ENCODE peak calls at places on chromosomes 1 and 21, in six cellular contexts. O is fibroblast of the aortic adventitia, I is lower lobe of right lung, X is heart left ventricle, Z is HCT116, N is AG04450. R is an unnamed sample.

GRCh38 chr1:197448390-197448789 is 180.3 kb downstream of the CRB1 start:
- DNase-seq in O (no peak), I (no peak), X (no peak), Z (no peak), N (no peak), R (no peak)

GRCh38 chr1:156511656-156512055 is 11.1 kb upstream of the MEF2D start:
- DNase-seq in O (no peak), I (no peak), X (no peak), Z (no peak), N (no peak), R (no peak)

GRCh38 chr1:178484698-178485225 is 12.0 kb downstream of the CLEC20A start:
- DNase-seq in O (no peak), I (no peak), X (no peak), Z (no peak), N (no peak), R (no peak)

GRCh38 chr1:244163861-244164562 is 112.9 kb downstream of the ZBTB18 start:
- DNase-seq in O (peak; percentile 97), I (no peak), X (peak; percentile 67), Z (peak; percentile 83), N (peak; percentile 88), R (peak; percentile 95)

GRCh38 chr1:22832414-22832786 is 121.8 kb downstream of the EPHB2 start:
- DNase-seq in O (no peak), I (no peak), X (no peak), Z (peak; percentile 80), N (peak; percentile 10), R (no peak)

GRCh38 chr1:109252893-109253802 is 3.8 kb downstream of the CELSR2 start:
- DNase-seq in O (no peak), I (no peak), X (no peak), Z (no peak), N (no peak), R (no peak)

GRCh38 chr1:54080598-54081049 is 27.2 kb downstream of the TCEANC2 start:
- DNase-seq in O (no peak), I (no peak), X (no peak), Z (no peak), N (no peak), R (no peak)

GRCh38 chr1:113929750-113930498 is 800 bp downstream of the HIPK1 start:
- DNase-seq in O (no peak), I (peak; percentile 78), X (peak; percentile 46), Z (no peak), N (no peak), R (no peak)

GRCh38 chr1:109229531-109230127 is 15.9 kb downstream of the SARS1 start:
- DNase-seq in O (no peak), I (no peak), X (no peak), Z (no peak), N (no peak), R (no peak)

GRCh38 chr1:23177438-23178380 is 9.1 kb upstream of the LUZP1 start:
- DNase-seq in O (peak; percentile 78), I (peak; percentile 80), X (peak; percentile 91), Z (no peak), N (no peak), R (no peak)

GRCh38 chr1:67700692-67701410 is 15.8 kb downstream of the GADD45A start:
- DNase-seq in O (peak; percentile 35), I (no peak), X (peak; percentile 64), Z (peak; percentile 93), N (no peak), R (no peak)

GRCh38 chr1:207070811-207071210 is 17.7 kb downstream of the PFKFB2 start:
- DNase-seq in O (no peak), I (no peak), X (no peak), Z (no peak), N (no peak), R (no peak)

GRCh38 chr1:29256979-29257804 is 20.9 kb downstream of the PTPRU start:
- DNase-seq in O (peak; percentile 69), I (no peak), X (no peak), Z (no peak), N (no peak), R (no peak)

GRCh38 chr1:211172657-211173056 is 38.7 kb upstream of the KCNH1 start:
- DNase-seq in O (no peak), I (no peak), X (no peak), Z (no peak), N (no peak), R (no peak)

GRCh38 chr1:30886710-30887428 is 21.7 kb downstream of the SDC3 start:
- DNase-seq in O (no peak), I (no peak), X (no peak), Z (no peak), N (no peak), R (no peak)

GRCh38 chr1:223815020-223815853 is 30.5 kb downstream of the TP53BP2 start:
- DNase-seq in O (no peak), I (no peak), X (no peak), Z (no peak), N (no peak), R (no peak)

GRCh38 chr1:119286587-119287181 is 81.9 kb upstream of the HAO2 start:
- DNase-seq in O (peak; percentile 31), I (no peak), X (no peak), Z (peak; percentile 31), N (no peak), R (no peak)

GRCh38 chr1:183234660-183235476 is 48.8 kb downstream of the LAMC2 start:
- DNase-seq in O (peak; percentile 99), I (no peak), X (peak; percentile 76), Z (peak; percentile 62), N (peak; percentile 83), R (peak; percentile 97)

GRCh38 chr1:24321150-24321549 is 2.0 kb downstream of the GRHL3 start:
- DNase-seq in O (no peak), I (no peak), X (no peak), Z (no peak), N (no peak), R (no peak)

GRCh38 chr1:85581138-85581801 is 709 bp downstream of the CCN1 start:
- DNase-seq in O (peak; percentile 89), I (peak; percentile 81), X (peak; percentile 78), Z (no peak), N (peak; percentile 52), R (no peak)

GRCh38 chr1:232635778-232636356 is 5.9 kb upstream of the SIPA1L2 start:
- DNase-seq in O (peak; percentile 77), I (no peak), X (no peak), Z (no peak), N (peak; percentile 45), R (no peak)

GRCh38 chr1:1937549-1938275 is 18.6 kb upstream of the TMEM52 start:
- DNase-seq in O (no peak), I (no peak), X (no peak), Z (no peak), N (no peak), R (no peak)

GRCh38 chr1:37949524-37950152 is 2.8 kb upstream of the INPP5B start:
- DNase-seq in O (no peak), I (no peak), X (no peak), Z (no peak), N (no peak), R (no peak)

GRCh38 chr1:202275061-202275770 is 66.5 kb downstream of the UBE2T start:
- DNase-seq in O (no peak), I (no peak), X (no peak), Z (no peak), N (no peak), R (no peak)

GRCh38 chr1:177432897-177433296 is 262.1 kb downstream of the BRINP2 start:
- DNase-seq in O (peak; percentile 2), I (no peak), X (no peak), Z (no peak), N (no peak), R (no peak)

GRCh38 chr1:177426533-177426932 is 255.8 kb downstream of the BRINP2 start:
- DNase-seq in O (no peak), I (no peak), X (no peak), Z (no peak), N (no peak), R (no peak)

GRCh38 chr1:177425241-177425640 is 254.5 kb downstream of the BRINP2 start:
- DNase-seq in O (no peak), I (no peak), X (no peak), Z (no peak), N (no peak), R (no peak)

GRCh38 chr1:177431123-177431522 is 260.4 kb downstream of the BRINP2 start:
- DNase-seq in O (no peak), I (no peak), X (no peak), Z (no peak), N (no peak), R (no peak)

GRCh38 chr1:177429234-177429633 is 258.5 kb downstream of the BRINP2 start:
- DNase-seq in O (no peak), I (no peak), X (no peak), Z (no peak), N (no peak), R (no peak)
- TF ChIP-seq CTCF in O (no peak), I (no peak), X (no peak), Z (no peak), N (no peak), R (no peak)

GRCh38 chr1:40133122-40133665 is 28.0 kb upstream of the RLF start:
- DNase-seq in O (no peak), I (no peak), X (no peak), Z (no peak), N (no peak), R (no peak)
- H3K4me3 ChIP-seq in O (no peak overlapping the region), I (peak overlapping the region; percentile 23), X (no peak overlapping the region), Z (no peak overlapping the region), N (peak overlapping the region; percentile 44), R (peak overlapping the region; percentile 44)

DNA sequence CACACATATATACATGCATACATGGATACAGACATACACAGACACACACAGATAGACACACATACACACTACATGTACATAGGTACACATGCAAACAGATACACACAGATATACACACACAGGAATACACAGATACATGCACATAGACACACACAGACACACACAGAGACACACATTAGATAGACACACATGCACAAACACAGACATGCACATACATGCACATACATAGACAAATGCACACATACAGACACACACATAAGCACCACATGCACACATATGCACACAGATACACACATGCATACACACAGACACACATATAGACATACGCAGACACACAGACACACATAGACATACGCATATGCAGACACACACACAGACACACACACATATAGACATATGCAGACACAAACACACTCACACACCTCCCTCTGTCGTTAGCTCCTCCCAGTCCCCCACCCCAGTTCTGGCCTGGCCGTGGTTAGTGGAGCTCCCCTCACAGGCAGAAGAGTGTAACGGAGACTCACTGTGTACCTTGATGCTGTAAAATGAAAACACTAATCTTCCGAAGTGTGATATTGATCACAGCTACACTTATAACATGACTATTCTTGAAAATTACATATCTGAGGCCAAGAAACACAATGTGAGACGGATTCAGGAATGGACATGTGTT is 7.6 kb downstream of the UBASH3A start:
- DNase-seq in O (no peak), I (no peak), X (no peak), Z (no peak), N (no peak), R (no peak)
- TF ChIP-seq CTCF in O (no peak), I (no peak), X (no peak), Z (no peak), N (no peak), R (no peak)

GRCh38 chr21:46222436-46223116 is 6.0 kb downstream of the LSS start:
- DNase-seq in O (no peak), I (no peak), X (no peak), Z (no peak), N (no peak), R (no peak)
- H3K4me3 ChIP-seq in O (no peak overlapping the region), I (no peak overlapping the region), X (no peak overlapping the region), Z (no peak overlapping the region), N (no peak overlapping the region), R (no peak overlapping the region)

GRCh38 chr1:58836396-58836795 is 52.5 kb upstream of the JUN start:
- DNase-seq in O (no peak), I (no peak), X (no peak), Z (no peak), N (no peak), R (no peak)
- TF ChIP-seq CTCF in O (no peak), I (no peak), X (no peak), Z (no peak), N (no peak), R (no peak)

GRCh38 chr1:21262282-21263051 is 27.8 kb downstream of the ECE1 start:
- DNase-seq in O (peak; percentile 88), I (no peak), X (peak; percentile 92), Z (no peak), N (peak; percentile 70), R (peak; percentile 78)
- H3K4me3 ChIP-seq in O (peak overlapping the region; percentile 25), I (peak overlapping the region; percentile 8), X (no peak overlapping the region), Z (no peak overlapping the region), N (no peak overlapping the region), R (no peak overlapping the region)

R was measured in retinal pigment epithelial cell.